ENCODE peak calls at places on chromosomes 4 and X, in four cellular contexts. N is stomach, S is suprapubic skin, V is K562. B is an unnamed sample. For H3K36me3, the result is how much of the 10 kb centered on the place peaks cover.

GRCh38 chrX:136546369-136546768 is 14.4 kb downstream of the VGLL1 start:
- DNase-seq in N (no peak), S (no peak), V (no peak), B (no peak)

GRCh38 chr4:161097821-161098220 is 1066.0 kb downstream of the FSTL5 start:
- DNase-seq in N (no peak), S (no peak), V (no peak), B (no peak)

GRCh38 chr4:183348136-183348535 is 25.9 kb upstream of the CLDN24 start:
- DNase-seq in N (no peak), S (no peak), V (no peak), B (peak)

GRCh38 chr4:70759627-70760026 is 37.9 kb downstream of the RUFY3 start:
- DNase-seq in N (no peak), S (no peak), V (no peak), B (no peak)

GRCh38 chr4:88706574-88706973 is 8.9 kb upstream of the NAP1L5 start:
- DNase-seq in N (no peak), S (no peak), V (no peak), B (no peak)

GRCh38 chr4:108786351-108786750 is 23.5 kb upstream of the ETNPPL start:
- DNase-seq in N (no peak), S (no peak), V (no peak), B (no peak)

GRCh38 chr4:2390780-2391490 is 27.5 kb downstream of the ZFYVE28 start:
- DNase-seq in N (no peak), S (no peak), V (no peak), B (no peak)

GRCh38 chr4:158540125-158540907 is 18.6 kb downstream of the RXFP1 start:
- DNase-seq in N (no peak), S (no peak), V (no peak), B (no peak)

GRCh38 chr4:4419896-4420295 is 33.0 kb downstream of the NSG1 start:
- DNase-seq in N (peak), S (no peak), V (no peak), B (no peak)

GRCh38 chr4:23889814-23890269 is at the start of gene PPARGC1A:
- DNase-seq in N (peak), S (peak), V (no peak), B (no peak)

GRCh38 chr4:96037705-96038104 is 197.8 kb downstream of the PDHA2 start:
- DNase-seq in N (no peak), S (no peak), V (no peak), B (no peak)

GRCh38 chrX:87961471-87961870 is 443.9 kb downstream of the KLHL4 start:
- DNase-seq in N (no peak), S (no peak), V (no peak), B (no peak)

GRCh38 chrX:104084063-104084462 is 8.0 kb upstream of the TMSB15C start:
- DNase-seq in N (no peak), S (no peak), V (no peak), B (peak)

GRCh38 chrX:39813631-39814246 is 284.0 kb downstream of the BCOR start:
- DNase-seq in N (peak), S (peak), V (no peak), B (peak)

GRCh38 chrX:15820106-15821073 is 30.1 kb downstream of the ZRSR2 start:
- DNase-seq in N (no peak), S (no peak), V (no peak), B (no peak)

GRCh38 chrX:1093112-1093511 is 119.3 kb downstream of the CRLF2 start:
- DNase-seq in N (no peak), S (no peak), V (no peak), B (peak)

GRCh38 chr4:75513529-75514130 is 573 bp downstream of the RCHY1 start:
- DNase-seq in N (no peak), S (no peak), V (no peak), B (peak)

GRCh38 chr4:22440999-22441398 is 74.9 kb downstream of the ADGRA3 start:
- DNase-seq in N (no peak), S (no peak), V (no peak), B (no peak)

GRCh38 chrX:103393487-103393886 is 17.1 kb downstream of the BEX3 start:
- DNase-seq in N (no peak), S (no peak), V (no peak), B (no peak)

GRCh38 chr4:147772459-147772969 is 40.6 kb downstream of the ARHGAP10 start:
- DNase-seq in N (no peak), S (no peak), V (no peak), B (no peak)

GRCh38 chr4:34732170-34732569 is 1512.1 kb downstream of the ARAP2 start:
- DNase-seq in N (peak), S (no peak), V (no peak), B (no peak)

GRCh38 chrX:19725545-19726102 is 161.8 kb downstream of the SH3KBP1 start:
- DNase-seq in N (no peak), S (no peak), V (no peak), B (no peak)

GRCh38 chrX:130726661-130727060 is 176.3 kb downstream of the ENOX2 start:
- DNase-seq in N (no peak), S (no peak), V (no peak), B (no peak)

GRCh38 chr4:25539241-25539640 is 116.4 kb upstream of the SLC34A2 start:
- DNase-seq in N (no peak), S (no peak), V (no peak), B (no peak)

GRCh38 chr4:54082168-54082567 is 17.8 kb upstream of the CHIC2 start:
- DNase-seq in N (peak), S (no peak), V (no peak), B (no peak)

DNA sequence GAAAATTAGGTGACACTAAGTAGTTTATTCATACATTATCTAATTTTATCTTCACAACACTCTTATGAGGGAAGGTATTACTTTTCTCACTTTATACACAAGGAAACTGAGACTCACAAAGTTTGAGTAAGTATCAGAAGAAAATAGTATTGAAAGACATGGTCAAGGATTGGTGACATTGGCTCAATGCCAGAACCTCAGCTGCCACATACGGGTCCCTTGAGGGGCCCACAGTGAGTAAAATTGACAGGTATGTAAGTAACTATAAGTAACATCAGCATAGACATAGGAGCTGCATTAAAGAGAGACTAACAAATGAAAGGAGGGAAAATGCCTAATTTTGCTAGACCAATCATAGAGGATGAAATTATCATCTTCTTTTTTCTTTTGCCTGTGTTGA is 134.1 kb downstream of the COX18 start:
- DNase-seq in N (no peak), S (no peak), V (no peak), B (no peak)
- H3K4me3 ChIP-seq in N (no peak), S (no peak), V (no peak), B (no peak)

GRCh38 chrX:53606456-53606855 is 80.1 kb downstream of the HUWE1 start:
- DNase-seq in N (no peak), S (no peak), V (no peak), B (no peak)
- H3K36me3 ChIP-seq in N (half or more), S (under half), V (half or more), B (half or more)

GRCh38 chr4:185883591-185883990 is 71.6 kb upstream of the SORBS2 start:
- DNase-seq in N (no peak), S (no peak), V (no peak), B (no peak)

GRCh38 chr4:185879666-185880312 is 67.8 kb upstream of the SORBS2 start:
- DNase-seq in N (no peak), S (no peak), V (no peak), B (no peak)

GRCh38 chr4:185881427-185881826 is 69.4 kb upstream of the SORBS2 start:
- DNase-seq in N (no peak), S (no peak), V (no peak), B (no peak)

GRCh38 chr4:185878633-185879032 is 66.6 kb upstream of the SORBS2 start:
- DNase-seq in N (no peak), S (no peak), V (no peak), B (no peak)

DNA sequence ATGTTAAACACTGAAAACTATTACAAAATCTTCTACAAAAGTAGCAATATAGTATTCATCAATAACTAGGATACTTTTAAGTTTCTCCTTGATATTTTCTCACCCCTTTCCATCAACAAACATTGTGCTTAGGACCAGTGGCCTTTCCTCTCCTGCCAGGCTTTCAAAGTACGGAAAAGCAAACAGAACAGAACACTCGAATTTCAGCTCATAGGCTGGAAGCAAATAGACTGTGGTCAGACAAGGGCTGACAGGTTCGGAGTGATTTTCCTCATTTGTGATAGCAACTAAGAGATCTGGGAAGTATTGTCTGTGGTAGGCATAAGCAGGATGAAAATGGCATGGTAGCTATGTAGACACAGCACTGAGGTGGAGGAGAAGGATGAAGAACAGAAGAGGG is 68.6 kb upstream of the SORBS2 start:
- DNase-seq in N (no peak), S (no peak), V (no peak), B (no peak)
- TF ChIP-seq POLR2AphosphoS5 in N (no peak), S (no peak), V (no peak), B (no peak)

DNA sequence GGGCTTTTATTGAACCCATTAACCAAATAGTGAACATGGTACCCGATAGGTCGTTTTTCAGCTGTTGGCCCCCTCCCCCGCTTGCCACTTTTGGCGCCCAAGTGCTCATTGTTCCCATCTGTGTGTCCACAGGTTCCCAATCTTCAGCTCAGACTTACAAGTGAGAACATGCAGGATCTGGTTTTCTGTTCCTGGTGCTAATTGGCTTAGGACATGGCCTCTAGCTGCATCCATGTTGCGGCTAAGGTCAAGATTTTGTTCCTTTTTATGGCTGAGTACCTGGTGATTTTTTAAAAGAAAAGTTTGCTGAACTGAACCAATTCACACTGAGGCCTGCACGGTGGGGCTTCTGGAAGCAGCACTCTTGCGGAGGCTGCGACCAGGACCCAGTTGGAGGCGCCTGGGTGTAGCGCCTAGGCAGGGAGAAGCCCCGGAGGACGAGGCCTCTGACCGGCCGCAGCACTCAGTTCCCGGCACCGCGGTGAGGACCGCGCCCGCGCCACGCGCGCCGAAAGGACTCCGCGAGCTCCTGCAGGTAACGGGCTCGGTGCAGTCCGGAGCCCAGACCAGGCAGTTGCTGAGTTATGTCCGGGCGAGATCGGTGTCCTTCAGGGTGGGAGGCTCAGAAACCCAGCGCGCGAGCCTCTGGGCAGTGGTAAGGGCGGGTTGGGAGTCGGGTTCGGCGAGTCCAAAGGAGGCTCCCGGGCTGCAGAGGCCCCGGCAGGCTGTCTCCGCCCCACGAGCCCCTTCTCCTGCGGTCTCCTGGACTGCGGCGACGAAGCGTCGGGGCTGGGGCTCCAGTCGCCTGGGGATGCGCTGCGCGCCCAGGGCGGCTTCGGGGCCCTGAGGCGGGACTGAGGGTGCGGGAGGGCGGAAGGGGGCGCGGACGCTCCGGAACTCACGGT is 15.8 kb upstream of the SLC25A4 start:
- DNase-seq in N (no peak), S (no peak), V (no peak), B (no peak)
- H3K4me3 ChIP-seq in N (peak), S (peak), V (no peak), B (peak)

GRCh38 chrX:24156177-24156576 is 6.6 kb downstream of the ZFX start:
- DNase-seq in N (no peak), S (no peak), V (no peak), B (no peak)
- H3K36me3 ChIP-seq in N (under half), S (under half), V (under half), B (under half)

GRCh38 chr4:66974665-66975064 is 570.6 kb downstream of the CENPC start:
- DNase-seq in N (no peak), S (no peak), V (no peak), B (no peak)

GRCh38 chr4:66972087-66972486 is 573.2 kb downstream of the CENPC start:
- DNase-seq in N (no peak), S (no peak), V (no peak), B (no peak)
- TF ChIP-seq POLR2AphosphoS5 in N (no peak), S (no peak), V (no peak), B (no peak)